ENCODE peak calls at places on chromosomes 4 and X, in seven cellular contexts. L is COR-L47; Y is astrocyte of the spinal cord; G is amygdala; K is stimulated activated CD4-positive, alpha-beta T cell treated with anti-CD3 and anti-CD28 coated beads, Interleukin-12 subunit alpha, Interleukin-12 subunit beta, amount 100 ng/mL, for 48 hours; R is nephron progenitor cell; J is naive thymus-derived CD4-positive, alpha-beta T cell. E is an unnamed sample.

GRCh38 chr4:40264995-40265909 is 68.4 kb downstream of the RHOH start:
- DNase-seq in L (peak), Y (peak), G (no peak), K (no peak), R (no peak), J (peak), E (no peak)

GRCh38 chrX:15269618-15270521 is at the start of gene ASB9:
- DNase-seq in L (peak), Y (peak), G (no peak), K (no peak), R (peak), J (peak), E (no peak)

GRCh38 chr4:154416183-154416543 is 75.4 kb downstream of the DCHS2 start:
- DNase-seq in L (no peak), Y (no peak), G (no peak), K (no peak), R (peak), J (no peak), E (no peak)

GRCh38 chr4:55554453-55555030 is 7.8 kb upstream of the CLOCK start:
- DNase-seq in L (no peak), Y (peak), G (no peak), K (no peak), R (no peak), J (no peak), E (no peak)

GRCh38 chr4:7322166-7322991 is 112.4 kb downstream of the PSAPL1 start:
- DNase-seq in L (no peak), Y (no peak), G (no peak), K (no peak), R (no peak), J (no peak), E (no peak)

GRCh38 chrX:106802063-106802387 is 448 bp upstream of the TBC1D8B start:
- DNase-seq in L (no peak), Y (no peak), G (no peak), K (no peak), R (no peak), J (no peak), E (no peak)

GRCh38 chrX:111506826-111507225 is 4.6 kb upstream of the SERTM2 start:
- DNase-seq in L (no peak), Y (no peak), G (no peak), K (no peak), R (no peak), J (no peak), E (no peak)

GRCh38 chr4:3300198-3300671 is 7.4 kb downstream of the RGS12 start:
- DNase-seq in L (no peak), Y (no peak), G (no peak), K (no peak), R (no peak), J (no peak), E (no peak)

GRCh38 chrX:11374570-11374969 is 81.4 kb downstream of the AMELX start:
- DNase-seq in L (no peak), Y (no peak), G (no peak), K (no peak), R (no peak), J (no peak), E (no peak)

GRCh38 chr4:116122131-116122530 is 963.2 kb downstream of the TRAM1L1 start:
- DNase-seq in L (no peak), Y (peak), G (no peak), K (no peak), R (no peak), J (no peak), E (no peak)

GRCh38 chrX:118823263-118824172 is at the start of gene ZCCHC12:
- DNase-seq in L (peak), Y (peak), G (peak), K (no peak), R (peak), J (peak), E (no peak)